ENCODE peak calls at places on chromosomes 7 and 10, in seven cellular contexts. G is H9, W is mesendoderm, A is IMR-90, I is neuronal stem cell, K is H1, B is mesenchymal stem cell. F is an unnamed sample.

GRCh38 chr10:113053091-113053490 is 103.0 kb downstream of the TCF7L2 start:
- DNase-seq in G (peak), W (peak), A (no peak), I (no peak), K (no peak), B (no peak), F (no peak)

GRCh38 chr7:151993977-151994676 is 31.3 kb upstream of the GALNT11 start:
- DNase-seq in G (peak), W (peak), A (no peak), I (no peak), K (no peak), B (no peak), F (peak)

GRCh38 chr7:73829505-73829904 is 1.3 kb upstream of the CLDN4 start:
- DNase-seq in G (no peak), W (peak), A (no peak), I (no peak), K (no peak), B (no peak), F (peak)

GRCh38 chr7:120402801-120403200 is 129.8 kb downstream of the KCND2 start:
- DNase-seq in G (no peak), W (no peak), A (peak), I (no peak), K (no peak), B (peak), F (no peak)

GRCh38 chr7:90396420-90396819 is 6.8 kb upstream of the CLDN12 start:
- DNase-seq in G (no peak), W (no peak), A (no peak), I (no peak), K (no peak), B (no peak), F (no peak)

GRCh38 chr10:102493771-102494170 is 8.7 kb downstream of the ACTR1A start:
- DNase-seq in G (no peak), W (no peak), A (no peak), I (no peak), K (no peak), B (no peak), F (no peak)

GRCh38 chr7:28973591-28973990 is 15.5 kb upstream of the TRIL start:
- DNase-seq in G (no peak), W (no peak), A (no peak), I (no peak), K (no peak), B (no peak), F (no peak)

GRCh38 chr10:114271779-114272167 is 32.7 kb downstream of the VWA2 start:
- DNase-seq in G (no peak), W (no peak), A (peak), I (no peak), K (no peak), B (peak), F (peak)

GRCh38 chr7:665251-665650 is 61.2 kb upstream of the DNAAF5 start:
- DNase-seq in G (peak), W (peak), A (peak), I (no peak), K (no peak), B (no peak), F (no peak)

GRCh38 chr10:62815373-62816111 is 624 bp downstream of the EGR2 start:
- DNase-seq in G (peak), W (peak), A (no peak), I (no peak), K (no peak), B (peak), F (peak)

GRCh38 chr10:131514454-131514853 is 202.9 kb upstream of the TCERG1L start:
- DNase-seq in G (no peak), W (peak), A (no peak), I (peak), K (no peak), B (no peak), F (no peak)

GRCh38 chr10:131512852-131513251 is 201.3 kb upstream of the TCERG1L start:
- DNase-seq in G (no peak), W (no peak), A (no peak), I (no peak), K (no peak), B (no peak), F (no peak)

GRCh38 chr10:131517781-131518180 is 206.3 kb upstream of the TCERG1L start:
- DNase-seq in G (no peak), W (no peak), A (no peak), I (no peak), K (no peak), B (no peak), F (no peak)

GRCh38 chr10:131513445-131513844 is 201.9 kb upstream of the TCERG1L start:
- DNase-seq in G (no peak), W (no peak), A (no peak), I (no peak), K (no peak), B (no peak), F (no peak)

GRCh38 chr10:131516285-131516684 is 204.8 kb upstream of the TCERG1L start:
- DNase-seq in G (no peak), W (no peak), A (no peak), I (no peak), K (no peak), B (no peak), F (no peak)
- H3K23ac ChIP-seq in G (no peak), W (no peak), A (no peak), I (no peak), K (no peak), B (no peak), F (no peak)

GRCh38 chr10:75042292-75042974 is 69.0 kb upstream of the SAMD8 start:
- DNase-seq in G (no peak), W (no peak), A (peak), I (no peak), K (no peak), B (peak), F (no peak)
- H2BK5ac ChIP-seq in G (no peak), W (no peak), A (peak), I (no peak), K (no peak), B (no peak), F (no peak)

DNA sequence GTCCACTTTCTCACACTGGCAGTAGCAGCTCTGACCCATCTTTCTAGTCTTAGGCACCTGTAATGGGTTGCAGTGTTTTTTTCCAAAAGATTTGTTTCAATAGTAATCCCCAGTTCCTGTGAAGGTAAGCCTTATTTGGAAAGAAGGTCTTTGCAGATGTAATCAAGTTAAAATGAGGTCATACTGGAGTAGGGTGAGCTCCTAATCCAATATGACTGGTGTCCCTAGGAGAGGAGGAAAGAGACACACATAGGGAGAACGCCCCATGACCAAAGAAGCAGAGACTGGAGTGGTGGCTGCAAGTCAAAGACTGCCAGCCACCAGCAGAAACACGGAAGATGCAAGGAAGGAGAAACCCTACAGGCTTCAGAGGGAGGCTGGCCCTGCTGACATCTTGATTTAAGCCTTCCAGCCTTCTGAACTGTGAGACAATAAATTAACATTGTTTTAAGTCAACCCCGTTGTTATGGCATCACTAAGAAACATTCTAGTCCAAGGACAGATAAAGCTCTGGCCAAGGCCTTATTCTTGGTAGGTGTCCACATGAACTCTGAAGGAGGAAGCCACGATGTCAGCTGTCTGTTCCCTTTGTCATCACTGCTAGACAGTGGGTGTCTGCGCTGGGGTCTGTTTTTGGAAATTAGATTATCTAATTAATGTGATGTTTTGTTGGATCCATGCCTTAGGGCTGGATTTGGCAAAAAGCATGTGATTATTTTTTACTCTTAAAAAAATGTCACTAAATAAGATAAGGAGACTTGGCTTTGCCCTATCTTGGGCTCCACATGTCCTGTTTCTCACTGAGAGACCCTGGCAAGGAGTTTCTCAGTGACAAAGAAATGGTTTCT is 214.9 kb downstream of the KCNMA1 start:
- DNase-seq in G (no peak), W (no peak), A (no peak), I (no peak), K (no peak), B (peak), F (no peak)
- H3K27ac ChIP-seq in G (no peak), W (no peak), A (no peak), I (no peak), K (no peak), B (no peak), F (no peak)

DNA sequence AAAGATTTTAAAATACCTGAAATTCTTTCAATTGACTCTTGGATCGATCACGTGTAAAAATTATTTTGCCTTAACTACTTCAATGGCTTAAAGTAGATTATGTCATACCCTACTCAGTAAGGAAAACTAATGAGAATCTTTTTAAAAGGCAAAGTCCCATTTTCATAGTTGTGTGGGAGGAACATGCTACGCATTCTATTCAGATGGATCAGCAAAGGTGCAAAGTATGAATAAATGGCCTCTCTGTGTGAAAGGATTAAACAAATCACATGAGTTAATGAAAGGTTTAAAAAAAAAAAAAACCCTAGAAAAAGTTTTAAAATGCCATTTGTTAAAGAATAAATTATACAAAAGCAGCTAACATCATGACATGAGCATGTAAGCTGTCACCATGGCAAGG is 77.1 kb downstream of the ENO4 start:
- DNase-seq in G (no peak), W (no peak), A (no peak), I (no peak), K (no peak), B (no peak), F (peak)
- H3K23ac ChIP-seq in G (no peak), W (no peak), A (no peak), I (no peak), K (no peak), B (no peak), F (no peak)

GRCh38 chr10:22097696-22098095 is 94.2 kb upstream of the DNAJC1 start:
- DNase-seq in G (no peak), W (no peak), A (no peak), I (no peak), K (no peak), B (no peak), F (peak)
- H2BK5ac ChIP-seq in G (no peak), W (no peak), A (no peak), I (no peak), K (no peak), B (no peak), F (no peak)

DNA sequence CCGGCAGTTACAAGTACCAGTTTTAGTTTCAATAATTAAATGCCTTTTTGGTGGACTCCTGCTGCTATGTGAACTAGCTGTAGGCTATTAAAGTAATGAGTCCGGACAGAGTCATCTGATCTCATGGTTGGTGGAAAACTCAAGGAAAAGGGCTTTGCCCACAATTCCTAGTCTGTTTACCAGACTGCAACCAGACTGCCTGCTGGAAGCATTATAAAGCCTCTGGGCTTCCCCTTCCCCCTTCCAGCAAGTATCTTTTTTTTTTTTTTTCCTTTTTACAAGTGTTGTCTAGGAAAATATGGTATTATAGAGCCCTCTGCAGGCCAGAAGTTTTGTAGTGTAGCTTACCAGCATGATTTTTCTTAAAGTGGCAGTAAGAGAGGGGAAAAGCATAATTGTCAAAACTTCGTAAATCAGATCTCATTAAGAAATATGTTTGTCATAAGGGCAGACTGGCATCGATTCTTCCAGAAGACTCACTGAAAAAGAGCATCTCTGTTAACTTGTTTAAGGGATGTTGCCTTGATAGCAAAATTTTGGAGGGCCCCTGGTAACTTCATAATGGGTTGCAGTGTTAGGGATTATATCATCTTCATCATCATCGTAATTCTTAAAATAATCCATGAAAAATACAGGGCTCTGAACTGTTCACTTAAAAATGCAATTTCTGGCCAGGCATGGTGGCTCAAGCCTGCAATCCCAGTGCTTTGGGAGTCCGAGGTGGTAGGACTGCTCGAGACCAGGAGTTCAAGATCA is 181.3 kb downstream of the TAX1BP1 start:
- DNase-seq in G (no peak), W (peak), A (peak), I (peak), K (peak), B (peak), F (peak)
- H3K27ac ChIP-seq in G (no peak), W (no peak), A (no peak), I (no peak), K (no peak), B (peak), F (no peak)

GRCh38 chr10:58810751-58811150 is 298.1 kb downstream of the BICC1 start:
- DNase-seq in G (no peak), W (no peak), A (no peak), I (no peak), K (no peak), B (no peak), F (no peak)

GRCh38 chr10:58807631-58808024 is 295.0 kb downstream of the BICC1 start:
- DNase-seq in G (no peak), W (no peak), A (peak), I (no peak), K (no peak), B (no peak), F (no peak)

GRCh38 chr10:58802047-58802446 is 289.4 kb downstream of the BICC1 start:
- DNase-seq in G (no peak), W (no peak), A (no peak), I (no peak), K (no peak), B (no peak), F (no peak)

GRCh38 chr10:58806970-58807630 is 294.4 kb downstream of the BICC1 start:
- DNase-seq in G (no peak), W (no peak), A (no peak), I (no peak), K (no peak), B (no peak), F (no peak)

DNA sequence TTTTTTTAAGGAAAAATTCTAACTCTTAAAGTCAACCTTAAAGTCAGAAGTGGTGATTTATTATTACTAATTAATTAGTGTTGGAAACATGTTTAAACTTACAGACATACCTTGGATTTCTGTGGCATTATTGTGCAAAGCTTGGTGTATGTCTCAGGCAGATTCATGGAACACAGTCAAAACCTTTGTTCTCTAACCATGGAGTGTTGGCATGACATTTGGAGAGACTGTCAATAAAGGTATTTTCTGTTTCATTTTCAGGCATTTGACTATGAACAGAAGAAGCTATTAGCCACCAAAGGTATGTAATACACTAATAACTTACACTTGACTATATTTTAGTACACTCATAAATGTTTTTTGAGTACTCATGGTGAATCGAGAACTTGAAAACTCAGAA is 293.7 kb downstream of the BICC1 start:
- DNase-seq in G (no peak), W (no peak), A (no peak), I (no peak), K (no peak), B (no peak), F (no peak)
- H3K23ac ChIP-seq in G (no peak), W (no peak), A (no peak), I (no peak), K (no peak), B (no peak), F (no peak)

F was measured in trophoblast cell.